ENCODE peak calls at places on chromosomes 11 and 22, in four cellular contexts. One of them, this sample, is unnamed. For H3K4me1, the result is how much of the 10 kb centered on the place peaks cover.

GRCh38 chr11:130427049-130427388 is 1.4 kb downstream of the ADAMTS8 start:
- DNase-seq in prostate gland: no peak
- DNase-seq in tibial nerve: no peak
- DNase-seq in stomach: no peak
- DNase-seq in this sample: no peak

GRCh38 chr22:44752285-44753188 is at the start of gene ARHGAP8:
- DNase-seq in tibial nerve: no peak
- DNase-seq in prostate gland: peak
- DNase-seq in stomach: peak
- DNase-seq in this sample: peak

GRCh38 chr11:65100674-65101350 is 4.8 kb downstream of the VPS51 start:
- DNase-seq in prostate gland: no peak
- DNase-seq in stomach: no peak
- DNase-seq in tibial nerve: no peak
- DNase-seq in this sample: no peak

GRCh38 chr11:1852885-1853284 is at the start of gene LSP1:
- DNase-seq in tibial nerve: no peak
- DNase-seq in stomach: peak
- DNase-seq in prostate gland: no peak
- DNase-seq in this sample: no peak

GRCh38 chr22:46508391-46508999 is 28.9 kb downstream of the CELSR1 start:
- DNase-seq in tibial nerve: no peak
- DNase-seq in prostate gland: no peak
- DNase-seq in stomach: no peak
- DNase-seq in this sample: no peak

GRCh38 chr11:44943118-44943517 is 7.6 kb downstream of the TP53I11 start:
- DNase-seq in stomach: peak
- DNase-seq in prostate gland: no peak
- DNase-seq in tibial nerve: no peak
- DNase-seq in this sample: no peak

GRCh38 chr11:69173925-69174591 is 18.3 kb downstream of the SMIM38 start:
- DNase-seq in stomach: no peak
- DNase-seq in tibial nerve: no peak
- DNase-seq in prostate gland: no peak
- DNase-seq in this sample: no peak

GRCh38 chr22:33361581-33361980 is 303.4 kb upstream of the SYN3 start:
- DNase-seq in tibial nerve: no peak
- DNase-seq in prostate gland: no peak
- DNase-seq in stomach: no peak
- DNase-seq in this sample: no peak

GRCh38 chr11:69480547-69481392 is 693 bp upstream of the LINC01488 start:
- DNase-seq in stomach: no peak
- DNase-seq in prostate gland: no peak
- DNase-seq in tibial nerve: no peak
- DNase-seq in this sample: peak

DNA sequence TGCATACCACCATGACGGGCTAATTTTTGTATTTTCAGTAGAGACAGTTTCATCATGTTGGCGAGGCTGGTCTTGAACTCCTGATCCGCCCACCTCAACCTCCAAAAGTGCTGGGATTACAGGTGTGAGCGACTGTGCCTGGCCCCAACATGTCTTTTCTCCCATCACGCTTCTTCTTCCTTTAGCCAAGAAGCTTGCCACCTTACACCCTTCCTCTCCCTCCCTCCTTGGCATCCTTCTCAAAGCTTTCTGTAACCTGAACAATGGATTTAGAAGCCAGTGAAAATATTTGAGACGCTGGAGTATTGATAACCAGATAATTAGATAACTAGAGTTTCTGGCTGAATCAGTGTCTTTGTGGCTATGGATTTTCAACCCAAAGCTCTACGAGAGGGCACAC is 11.3 kb upstream of the NNMT start:
- DNase-seq in tibial nerve: no peak
- DNase-seq in prostate gland: no peak
- DNase-seq in stomach: no peak
- DNase-seq in this sample: no peak
- H3K4me1 ChIP-seq in tibial nerve: under half
- H3K4me1 ChIP-seq in prostate gland: under half
- H3K4me1 ChIP-seq in stomach: under half
- H3K4me1 ChIP-seq in this sample: under half

DNA sequence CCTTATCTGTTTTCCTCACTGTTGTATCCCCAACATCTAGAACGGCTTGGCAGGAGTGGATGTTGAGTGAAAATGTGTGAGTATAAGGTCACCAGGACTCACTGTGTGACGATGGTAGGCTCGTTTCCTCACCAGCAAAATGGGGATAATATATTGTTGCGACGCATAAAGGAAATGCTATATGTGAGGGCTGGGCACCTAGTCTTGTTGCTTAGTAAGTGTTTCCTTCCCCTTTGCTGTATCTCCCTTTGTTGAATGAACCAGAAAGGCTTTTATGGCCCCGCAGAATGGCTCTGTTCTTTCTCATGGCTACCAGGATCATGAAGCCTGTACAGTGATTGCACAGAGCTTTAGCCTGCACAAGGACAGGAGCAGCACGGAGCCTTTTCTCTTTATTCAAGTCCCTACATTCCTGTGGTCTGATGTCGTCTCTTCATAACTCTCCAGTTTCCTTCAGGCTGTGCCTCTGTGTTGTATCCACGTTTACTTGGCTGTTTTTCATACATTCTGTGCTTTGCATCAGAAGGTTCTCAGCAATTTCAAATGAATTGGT is 5.4 kb downstream of the TNRC6B start:
- DNase-seq in tibial nerve: peak
- DNase-seq in prostate gland: peak
- DNase-seq in stomach: no peak
- DNase-seq in this sample: no peak
- H3K4me3 ChIP-seq in tibial nerve: no peak
- H3K4me3 ChIP-seq in prostate gland: no peak
- H3K4me3 ChIP-seq in stomach: peak
- H3K4me3 ChIP-seq in this sample: peak

GRCh38 chr11:114084414-114084813 is 24.9 kb downstream of the ZBTB16 start:
- DNase-seq in prostate gland: no peak
- DNase-seq in tibial nerve: no peak
- DNase-seq in stomach: no peak
- DNase-seq in this sample: peak
- H3K4me1 ChIP-seq in prostate gland: half or more
- H3K4me1 ChIP-seq in tibial nerve: half or more
- H3K4me1 ChIP-seq in stomach: half or more
- H3K4me1 ChIP-seq in this sample: half or more

GRCh38 chr11:128904303-128904871 is 13.2 kb downstream of the KCNJ5 start:
- DNase-seq in prostate gland: no peak
- DNase-seq in tibial nerve: no peak
- DNase-seq in stomach: no peak
- DNase-seq in this sample: no peak
- H3K4me3 ChIP-seq in prostate gland: no peak
- H3K4me3 ChIP-seq in tibial nerve: no peak
- H3K4me3 ChIP-seq in stomach: no peak
- H3K4me3 ChIP-seq in this sample: no peak

GRCh38 chr22:37639771-37640590 is 512 bp downstream of the SH3BP1 start:
- DNase-seq in prostate gland: no peak
- DNase-seq in tibial nerve: no peak
- DNase-seq in stomach: no peak
- DNase-seq in this sample: no peak

GRCh38 chr22:37643225-37643847 is 3.9 kb downstream of the SH3BP1 start:
- DNase-seq in stomach: peak
- DNase-seq in tibial nerve: peak
- DNase-seq in prostate gland: peak
- DNase-seq in this sample: peak

GRCh38 chr22:37639070-37639760 is at the start of gene SH3BP1:
- DNase-seq in tibial nerve: no peak
- DNase-seq in prostate gland: no peak
- DNase-seq in stomach: peak
- DNase-seq in this sample: no peak

GRCh38 chr22:37640591-37641250 is 1.3 kb downstream of the SH3BP1 start:
- DNase-seq in stomach: no peak
- DNase-seq in prostate gland: peak
- DNase-seq in tibial nerve: no peak
- DNase-seq in this sample: no peak

DNA sequence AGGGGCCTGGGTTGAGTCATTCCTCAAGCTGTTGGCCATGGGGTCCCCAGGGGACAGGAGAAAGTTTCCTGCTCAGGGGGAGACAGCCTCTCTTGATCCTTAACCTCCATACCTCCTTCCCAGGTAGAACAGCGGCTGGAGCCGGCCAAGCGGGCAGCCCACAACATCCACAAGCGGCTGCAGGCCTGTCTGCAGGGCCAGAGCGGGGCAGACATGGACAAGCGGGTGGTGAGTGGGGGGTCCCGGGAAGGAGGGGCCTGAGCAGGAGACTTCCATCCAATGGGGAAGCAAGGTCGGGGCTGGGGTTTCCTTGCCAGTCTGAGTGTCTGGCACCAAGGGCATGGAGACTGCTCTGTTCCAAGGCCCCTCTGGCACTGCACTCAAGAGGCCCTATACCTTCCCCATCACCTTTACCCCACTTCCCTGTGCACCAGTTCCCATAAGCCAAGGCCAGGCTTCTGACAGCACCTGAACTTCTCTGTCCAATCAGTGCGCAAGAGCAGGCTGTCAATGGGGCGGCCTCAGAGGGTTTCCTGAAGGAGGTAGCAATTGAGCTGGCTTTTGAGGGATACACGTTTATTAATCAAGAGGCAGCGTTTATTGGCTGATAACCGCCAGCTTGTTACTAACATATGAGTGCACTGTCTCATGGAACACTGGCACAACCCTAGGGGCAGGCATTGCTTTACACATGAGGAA is 1.9 kb downstream of the SH3BP1 start:
- DNase-seq in prostate gland: no peak
- DNase-seq in tibial nerve: no peak
- DNase-seq in stomach: no peak
- DNase-seq in this sample: no peak
- H3K4me1 ChIP-seq in prostate gland: under half
- H3K4me1 ChIP-seq in tibial nerve: under half
- H3K4me1 ChIP-seq in stomach: half or more
- H3K4me1 ChIP-seq in this sample: under half

GRCh38 chr11:119419246-119419645 is 3.7 kb downstream of the THY1 start:
- DNase-seq in prostate gland: no peak
- DNase-seq in stomach: no peak
- DNase-seq in tibial nerve: no peak
- DNase-seq in this sample: no peak

GRCh38 chr11:119415966-119416365 is 7.0 kb downstream of the THY1 start:
- DNase-seq in prostate gland: no peak
- DNase-seq in stomach: no peak
- DNase-seq in tibial nerve: no peak
- DNase-seq in this sample: no peak

GRCh38 chr11:119418759-119419158 is 4.2 kb downstream of the THY1 start:
- DNase-seq in stomach: no peak
- DNase-seq in prostate gland: no peak
- DNase-seq in tibial nerve: no peak
- DNase-seq in this sample: no peak

GRCh38 chr11:119416606-119417580 is 6.1 kb downstream of the THY1 start:
- DNase-seq in prostate gland: no peak
- DNase-seq in stomach: no peak
- DNase-seq in tibial nerve: no peak
- DNase-seq in this sample: no peak

GRCh38 chr11:119417726-119418540 is 5.0 kb downstream of the THY1 start:
- DNase-seq in stomach: no peak
- DNase-seq in prostate gland: no peak
- DNase-seq in tibial nerve: no peak
- DNase-seq in this sample: no peak
- H3K4me3 ChIP-seq in stomach: no peak
- H3K4me3 ChIP-seq in prostate gland: no peak
- H3K4me3 ChIP-seq in tibial nerve: no peak
- H3K4me3 ChIP-seq in this sample: no peak

This sample was measured in pancreas.